ENCODE peak calls at places on chromosomes 1 and 21, in ten cellular contexts. N, D, S, F, Z, R, I, U, V and X are unnamed samples.

GRCh38 chr1:201385299-201385891 is 7.9 kb upstream of the TNNT2 start:
- DNase-seq in U (peak; percentile 25), Z (no peak), D (no peak), N (peak; percentile 16), F (peak; percentile 8), V (peak; percentile 95), R (peak; percentile 82), S (peak; percentile 58), I (no peak), X (peak; percentile 68)

GRCh38 chr1:177798614-177799013 is 171.2 kb downstream of the SEC16B start:
- DNase-seq in D (no peak), U (no peak), R (no peak), S (no peak), F (no peak), N (no peak), I (no peak), V (no peak), Z (no peak), X (no peak)

GRCh38 chr21:44736291-44737004 is 25.1 kb upstream of the TSPEAR start:
- DNase-seq in I (no peak), S (no peak), R (no peak), Z (no peak), V (no peak), F (no peak), N (no peak), U (no peak), D (no peak), X (no peak)

GRCh38 chr1:86503477-86504129 is 34.9 kb downstream of the CLCA1 start:
- DNase-seq in V (peak; percentile 75), Z (no peak), S (no peak), U (no peak), F (no peak), I (no peak), N (no peak), D (no peak), R (peak; percentile 28), X (peak; percentile 55)

GRCh38 chr1:27600500-27601175 is 3.3 kb downstream of the AHDC1 start:
- DNase-seq in F (no peak), R (no peak), V (peak; percentile 85), S (no peak), Z (no peak), D (no peak), I (peak; percentile 60), N (no peak), U (no peak), X (peak; percentile 88)

GRCh38 chr21:43634618-43635017 is 24.7 kb downstream of the HSF2BP start:
- DNase-seq in F (no peak), R (no peak), V (no peak), D (no peak), I (no peak), N (no peak), S (peak; percentile 68), Z (no peak), U (no peak), X (no peak)

GRCh38 chr1:15923241-15923640 is 52.7 kb downstream of the ZBTB17 start:
- DNase-seq in Z (no peak), I (no peak), D (no peak), N (no peak), S (peak; percentile 71), F (no peak), V (no peak), R (no peak), U (no peak), X (no peak)

GRCh38 chr1:246705368-246705767 is 18.8 kb upstream of the SCCPDH start:
- DNase-seq in D (no peak), Z (no peak), N (no peak), I (no peak), U (no peak), R (no peak), F (no peak), V (no peak), S (peak; percentile 95), X (no peak)

GRCh38 chr1:4973341-4973740 is 318.9 kb downstream of the AJAP1 start:
- DNase-seq in F (no peak), N (no peak), S (no peak), D (peak; percentile 55), I (no peak), U (no peak), R (no peak), V (peak; percentile 9), Z (no peak), X (no peak)

GRCh38 chr1:225462714-225463574 is 35.1 kb upstream of the LBR start:
- DNase-seq in Z (no peak), N (no peak), R (no peak), F (no peak), U (no peak), V (peak; percentile 69), S (no peak), I (no peak), D (no peak), X (no peak)

GRCh38 chr1:151620286-151620685 is 8.4 kb downstream of the SNX27 start:
- DNase-seq in I (no peak), N (no peak), U (no peak), R (no peak), S (peak; percentile 61), D (no peak), V (no peak), F (no peak), Z (no peak), X (no peak)

GRCh38 chr1:63326473-63327380 is 4.4 kb downstream of the FOXD3 start:
- DNase-seq in R (peak; percentile 34), F (no peak), U (no peak), D (no peak), V (peak; percentile 66), S (no peak), I (no peak), Z (no peak), N (no peak), X (peak; percentile 38)

GRCh38 chr1:33377013-33377412 is 53.9 kb downstream of the PHC2 start:
- DNase-seq in S (no peak), Z (no peak), R (no peak), U (no peak), N (no peak), D (peak; percentile 28), I (no peak), F (no peak), V (peak; percentile 25), X (peak; percentile 31)

GRCh38 chr21:25831300-25831699 is 96.5 kb downstream of the GABPA start:
- DNase-seq in N (no peak), Z (no peak), V (no peak), F (no peak), S (no peak), I (no peak), D (no peak), U (no peak), R (no peak), X (no peak)

GRCh38 chr1:161217831-161218230 is 2.7 kb downstream of the FCER1G start:
- DNase-seq in U (no peak), R (no peak), N (no peak), I (no peak), V (no peak), Z (no peak), D (no peak), F (no peak), S (no peak), X (no peak)

GRCh38 chr1:153921803-153922075 is 1.0 kb downstream of the GATAD2B start:
- DNase-seq in S (no peak), D (no peak), R (no peak), V (peak; percentile 67), F (peak; percentile 6), N (no peak), U (no peak), Z (no peak), I (no peak), X (no peak)

GRCh38 chr1:236024655-236025054 is 40.2 kb downstream of the NID1 start:
- DNase-seq in N (no peak), D (no peak), Z (no peak), U (no peak), S (no peak), F (no peak), I (peak; percentile 70), R (no peak), V (no peak), X (peak; percentile 7)

GRCh38 chr1:230176871-230177411 is 109.9 kb downstream of the GALNT2 start:
- DNase-seq in I (no peak), R (no peak), V (peak; percentile 40), N (no peak), D (peak; percentile 84), Z (no peak), F (no peak), U (no peak), S (peak; percentile 68), X (no peak)

GRCh38 chr1:157429841-157430240 is 122.5 kb downstream of the FCRL5 start:
- DNase-seq in I (no peak), U (no peak), S (peak; percentile 52), V (no peak), F (no peak), R (no peak), D (no peak), N (no peak), Z (no peak), X (no peak)

GRCh38 chr1:160127865-160128523 is 12.4 kb downstream of the ATP1A2 start:
- DNase-seq in U (no peak), S (peak; percentile 86), F (no peak), D (no peak), R (no peak), V (no peak), N (no peak), I (no peak), Z (no peak), X (no peak)

GRCh38 chr1:197510691-197511378 is 242.8 kb downstream of the CRB1 start:
- DNase-seq in R (no peak), F (no peak), Z (no peak), I (no peak), U (no peak), V (no peak), D (no peak), N (no peak), S (no peak), X (no peak)

GRCh38 chr1:25204797-25205441 is 27.4 kb downstream of the SYF2 start:
- DNase-seq in S (peak; percentile 84), F (no peak), I (no peak), U (no peak), D (no peak), N (no peak), V (no peak), R (no peak), Z (no peak), X (peak; percentile 71)

GRCh38 chr1:223228201-223228600 is 85.2 kb upstream of the TLR5 start:
- DNase-seq in I (no peak), N (no peak), R (no peak), D (no peak), U (no peak), S (no peak), V (no peak), Z (no peak), F (no peak), X (no peak)

GRCh38 chr1:231931846-231932454 is 305.4 kb downstream of the DISC1 start:
- DNase-seq in D (no peak), N (peak; percentile 37), F (no peak), V (peak; percentile 83), S (no peak), R (no peak), I (no peak), U (no peak), Z (no peak), X (peak; percentile 75)